ENCODE peak calls at places on chromosomes 12 and 14, in ten cellular contexts. One of them, this sample, is unnamed.

GRCh38 chr14:56117765-56118610 is at the start of gene PELI2:
- DNase-seq in CD4-positive, CD25-positive, alpha-beta regulatory T cell: peak; percentile 76
- DNase-seq in AG10803: peak; percentile 73
- DNase-seq in effector memory CD4-positive, alpha-beta T cell: peak; percentile 79
- DNase-seq in Panc1: no peak
- DNase-seq in mesendoderm: peak; percentile 87
- DNase-seq in fibroblast of lung: peak; percentile 78
- DNase-seq in CD8-positive, alpha-beta T cell: peak; percentile 90
- DNase-seq in foreskin fibroblast: peak; percentile 92
- DNase-seq in transverse colon: peak; percentile 81
- DNase-seq in this sample: peak; percentile 71

GRCh38 chr12:110741795-110742717 is 635 bp downstream of the PPP1CC start:
- DNase-seq in CD4-positive, CD25-positive, alpha-beta regulatory T cell: peak; percentile 2
- DNase-seq in AG10803: no peak
- DNase-seq in effector memory CD4-positive, alpha-beta T cell: no peak
- DNase-seq in Panc1: no peak
- DNase-seq in mesendoderm: peak; percentile 51
- DNase-seq in fibroblast of lung: peak; percentile 42
- DNase-seq in CD8-positive, alpha-beta T cell: peak; percentile 51
- DNase-seq in foreskin fibroblast: peak; percentile 49
- DNase-seq in transverse colon: peak; percentile 39
- DNase-seq in this sample: no peak

GRCh38 chr12:113897406-113897805 is 68.7 kb downstream of the RBM19 start:
- DNase-seq in CD4-positive, CD25-positive, alpha-beta regulatory T cell: no peak
- DNase-seq in AG10803: no peak
- DNase-seq in effector memory CD4-positive, alpha-beta T cell: no peak
- DNase-seq in Panc1: no peak
- DNase-seq in mesendoderm: no peak
- DNase-seq in fibroblast of lung: no peak
- DNase-seq in CD8-positive, alpha-beta T cell: no peak
- DNase-seq in foreskin fibroblast: no peak
- DNase-seq in transverse colon: no peak
- DNase-seq in this sample: no peak

GRCh38 chr12:50636505-50636904 is 127.4 kb upstream of the ATF1 start:
- DNase-seq in CD4-positive, CD25-positive, alpha-beta regulatory T cell: no peak
- DNase-seq in AG10803: no peak
- DNase-seq in effector memory CD4-positive, alpha-beta T cell: no peak
- DNase-seq in Panc1: no peak
- DNase-seq in mesendoderm: no peak
- DNase-seq in fibroblast of lung: no peak
- DNase-seq in CD8-positive, alpha-beta T cell: no peak
- DNase-seq in foreskin fibroblast: no peak
- DNase-seq in transverse colon: no peak
- DNase-seq in this sample: no peak

GRCh38 chr14:68008491-68008890 is 188.9 kb downstream of the RAD51B start:
- DNase-seq in CD4-positive, CD25-positive, alpha-beta regulatory T cell: no peak
- DNase-seq in AG10803: no peak
- DNase-seq in effector memory CD4-positive, alpha-beta T cell: no peak
- DNase-seq in Panc1: no peak
- DNase-seq in mesendoderm: peak; percentile 7
- DNase-seq in fibroblast of lung: no peak
- DNase-seq in CD8-positive, alpha-beta T cell: no peak
- DNase-seq in foreskin fibroblast: no peak
- DNase-seq in transverse colon: no peak
- DNase-seq in this sample: no peak

GRCh38 chr12:94640134-94640928 is 10.0 kb downstream of the TMCC3 start:
- DNase-seq in CD4-positive, CD25-positive, alpha-beta regulatory T cell: no peak
- DNase-seq in AG10803: peak; percentile 30
- DNase-seq in effector memory CD4-positive, alpha-beta T cell: no peak
- DNase-seq in Panc1: no peak
- DNase-seq in mesendoderm: no peak
- DNase-seq in fibroblast of lung: peak; percentile 91
- DNase-seq in CD8-positive, alpha-beta T cell: no peak
- DNase-seq in foreskin fibroblast: peak; percentile 35
- DNase-seq in transverse colon: peak; percentile 17
- DNase-seq in this sample: no peak

GRCh38 chr12:32273063-32273521 is 126.3 kb upstream of the FGD4 start:
- DNase-seq in CD4-positive, CD25-positive, alpha-beta regulatory T cell: no peak
- DNase-seq in AG10803: no peak
- DNase-seq in effector memory CD4-positive, alpha-beta T cell: no peak
- DNase-seq in Panc1: peak; percentile 8
- DNase-seq in mesendoderm: no peak
- DNase-seq in fibroblast of lung: peak; percentile 56
- DNase-seq in CD8-positive, alpha-beta T cell: no peak
- DNase-seq in foreskin fibroblast: peak; percentile 69
- DNase-seq in transverse colon: no peak
- DNase-seq in this sample: no peak

GRCh38 chr14:52314521-52315354 is 626 bp downstream of the PTGER2 start:
- DNase-seq in CD4-positive, CD25-positive, alpha-beta regulatory T cell: peak; percentile 5
- DNase-seq in AG10803: peak; percentile 20
- DNase-seq in effector memory CD4-positive, alpha-beta T cell: no peak
- DNase-seq in Panc1: no peak
- DNase-seq in mesendoderm: peak; percentile 42
- DNase-seq in fibroblast of lung: no peak
- DNase-seq in CD8-positive, alpha-beta T cell: peak; percentile 70
- DNase-seq in foreskin fibroblast: peak; percentile 63
- DNase-seq in transverse colon: peak; percentile 41
- DNase-seq in this sample: no peak

GRCh38 chr14:106378191-106378590 is 851.8 kb downstream of the TMEM121 start:
- DNase-seq in CD4-positive, CD25-positive, alpha-beta regulatory T cell: peak; percentile 9
- DNase-seq in AG10803: no peak
- DNase-seq in effector memory CD4-positive, alpha-beta T cell: no peak
- DNase-seq in Panc1: no peak
- DNase-seq in mesendoderm: no peak
- DNase-seq in fibroblast of lung: no peak
- DNase-seq in CD8-positive, alpha-beta T cell: no peak
- DNase-seq in foreskin fibroblast: no peak
- DNase-seq in transverse colon: no peak
- DNase-seq in this sample: no peak

GRCh38 chr12:118525216-118525615 is 148.9 kb downstream of the SUDS3 start:
- DNase-seq in CD4-positive, CD25-positive, alpha-beta regulatory T cell: no peak
- DNase-seq in AG10803: no peak
- DNase-seq in effector memory CD4-positive, alpha-beta T cell: no peak
- DNase-seq in Panc1: no peak
- DNase-seq in mesendoderm: no peak
- DNase-seq in fibroblast of lung: no peak
- DNase-seq in CD8-positive, alpha-beta T cell: no peak
- DNase-seq in foreskin fibroblast: no peak
- DNase-seq in transverse colon: no peak
- DNase-seq in this sample: no peak

GRCh38 chr12:80001562-80001961 is 66.7 kb upstream of the PPP1R12A start:
- DNase-seq in CD4-positive, CD25-positive, alpha-beta regulatory T cell: no peak
- DNase-seq in AG10803: no peak
- DNase-seq in effector memory CD4-positive, alpha-beta T cell: no peak
- DNase-seq in Panc1: no peak
- DNase-seq in mesendoderm: peak; percentile 44
- DNase-seq in fibroblast of lung: no peak
- DNase-seq in CD8-positive, alpha-beta T cell: no peak
- DNase-seq in foreskin fibroblast: no peak
- DNase-seq in transverse colon: no peak
- DNase-seq in this sample: no peak

DNA sequence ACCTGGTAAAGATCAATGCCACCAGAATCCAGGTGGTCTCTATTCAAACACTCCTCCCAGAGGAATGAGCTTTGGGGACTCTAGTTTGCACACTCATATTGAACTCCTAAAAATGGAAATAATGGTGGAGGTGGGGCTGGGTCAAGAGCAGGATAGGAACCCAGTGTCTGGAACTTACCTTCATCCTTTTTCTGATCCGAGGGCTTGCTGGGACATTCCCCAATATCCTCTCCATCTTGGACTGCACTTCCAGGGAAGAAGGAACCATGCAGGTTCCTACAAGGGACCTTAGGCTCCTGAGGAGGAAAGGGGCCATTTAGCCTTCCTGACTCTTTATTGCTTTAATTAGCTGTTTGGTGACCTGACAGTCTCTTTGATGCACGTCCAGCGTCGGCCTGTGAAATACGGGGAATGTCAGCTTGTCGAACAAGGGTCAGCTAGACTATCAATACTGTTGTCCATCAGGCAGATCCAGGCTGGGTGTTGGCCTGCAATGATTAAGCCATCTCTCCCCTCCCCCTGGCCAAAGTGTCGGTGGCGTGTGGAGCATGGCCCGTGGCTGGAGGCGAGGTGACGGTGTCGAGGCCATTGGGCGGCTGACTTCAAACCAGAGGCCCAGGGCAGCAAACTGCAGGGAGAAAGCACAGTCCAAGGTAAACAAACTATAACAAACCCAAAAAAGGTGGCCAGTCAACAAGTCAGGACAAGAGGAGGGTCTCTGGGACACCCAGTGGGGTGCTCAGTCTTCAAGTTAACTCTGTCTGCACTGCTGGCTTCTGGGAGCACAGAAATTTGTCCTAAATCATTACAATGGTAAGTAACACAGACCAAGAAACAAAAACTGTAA is 405.2 kb upstream of the TBX3 start:
- DNase-seq in CD4-positive, CD25-positive, alpha-beta regulatory T cell: no peak
- DNase-seq in AG10803: no peak
- DNase-seq in effector memory CD4-positive, alpha-beta T cell: no peak
- DNase-seq in Panc1: no peak
- DNase-seq in mesendoderm: no peak
- DNase-seq in fibroblast of lung: no peak
- DNase-seq in CD8-positive, alpha-beta T cell: no peak
- DNase-seq in foreskin fibroblast: no peak
- DNase-seq in transverse colon: no peak
- DNase-seq in this sample: no peak
- H3K4me3 ChIP-seq in CD4-positive, CD25-positive, alpha-beta regulatory T cell: no peak overlapping the region
- H3K4me3 ChIP-seq in AG10803: no peak overlapping the region
- H3K4me3 ChIP-seq in effector memory CD4-positive, alpha-beta T cell: no peak overlapping the region
- H3K4me3 ChIP-seq in Panc1: no peak overlapping the region
- H3K4me3 ChIP-seq in mesendoderm: no peak overlapping the region
- H3K4me3 ChIP-seq in fibroblast of lung: no peak overlapping the region
- H3K4me3 ChIP-seq in CD8-positive, alpha-beta T cell: no peak overlapping the region
- H3K4me3 ChIP-seq in foreskin fibroblast: no peak overlapping the region
- H3K4me3 ChIP-seq in transverse colon: no peak overlapping the region
- H3K4me3 ChIP-seq in this sample: no peak overlapping the region

GRCh38 chr14:45249847-45250575 is 3.0 kb downstream of the MIS18BP1 start:
- DNase-seq in CD4-positive, CD25-positive, alpha-beta regulatory T cell: no peak
- DNase-seq in AG10803: peak; percentile 79
- DNase-seq in effector memory CD4-positive, alpha-beta T cell: no peak
- DNase-seq in Panc1: no peak
- DNase-seq in mesendoderm: no peak
- DNase-seq in fibroblast of lung: peak; percentile 97
- DNase-seq in CD8-positive, alpha-beta T cell: no peak
- DNase-seq in foreskin fibroblast: peak; percentile 68
- DNase-seq in transverse colon: no peak
- DNase-seq in this sample: no peak
- H3K4me3 ChIP-seq in CD4-positive, CD25-positive, alpha-beta regulatory T cell: peak overlapping the region; percentile 71
- H3K4me3 ChIP-seq in AG10803: peak overlapping the region; percentile 43
- H3K4me3 ChIP-seq in effector memory CD4-positive, alpha-beta T cell: no peak overlapping the region
- H3K4me3 ChIP-seq in Panc1: no peak overlapping the region
- H3K4me3 ChIP-seq in mesendoderm: no peak overlapping the region
- H3K4me3 ChIP-seq in fibroblast of lung: peak overlapping the region; percentile 54
- H3K4me3 ChIP-seq in CD8-positive, alpha-beta T cell: no peak overlapping the region
- H3K4me3 ChIP-seq in foreskin fibroblast: peak overlapping the region; percentile 36
- H3K4me3 ChIP-seq in transverse colon: no peak overlapping the region
- H3K4me3 ChIP-seq in this sample: no peak overlapping the region

GRCh38 chr12:91179315-91179714 is 3.3 kb downstream of the DCN start:
- DNase-seq in CD4-positive, CD25-positive, alpha-beta regulatory T cell: no peak
- DNase-seq in AG10803: peak; percentile 62
- DNase-seq in effector memory CD4-positive, alpha-beta T cell: no peak
- DNase-seq in Panc1: no peak
- DNase-seq in mesendoderm: no peak
- DNase-seq in fibroblast of lung: peak; percentile 66
- DNase-seq in CD8-positive, alpha-beta T cell: no peak
- DNase-seq in foreskin fibroblast: peak; percentile 86
- DNase-seq in transverse colon: no peak
- DNase-seq in this sample: no peak
- H3K4me3 ChIP-seq in CD4-positive, CD25-positive, alpha-beta regulatory T cell: no peak overlapping the region
- H3K4me3 ChIP-seq in AG10803: peak overlapping the region; percentile 72
- H3K4me3 ChIP-seq in effector memory CD4-positive, alpha-beta T cell: no peak overlapping the region
- H3K4me3 ChIP-seq in Panc1: no peak overlapping the region
- H3K4me3 ChIP-seq in mesendoderm: no peak overlapping the region
- H3K4me3 ChIP-seq in fibroblast of lung: peak overlapping the region; percentile 94
- H3K4me3 ChIP-seq in CD8-positive, alpha-beta T cell: no peak overlapping the region
- H3K4me3 ChIP-seq in foreskin fibroblast: peak overlapping the region; percentile 57
- H3K4me3 ChIP-seq in transverse colon: peak overlapping the region; percentile 15
- H3K4me3 ChIP-seq in this sample: peak overlapping the region; percentile 9

GRCh38 chr14:61699092-61699491 is 3.8 kb downstream of the HIF1A start:
- DNase-seq in CD4-positive, CD25-positive, alpha-beta regulatory T cell: no peak
- DNase-seq in AG10803: no peak
- DNase-seq in effector memory CD4-positive, alpha-beta T cell: no peak
- DNase-seq in Panc1: no peak
- DNase-seq in mesendoderm: no peak
- DNase-seq in fibroblast of lung: no peak
- DNase-seq in CD8-positive, alpha-beta T cell: no peak
- DNase-seq in foreskin fibroblast: no peak
- DNase-seq in transverse colon: no peak
- DNase-seq in this sample: no peak

GRCh38 chr14:61703342-61704129 is 8.2 kb downstream of the HIF1A start:
- DNase-seq in CD4-positive, CD25-positive, alpha-beta regulatory T cell: no peak
- DNase-seq in AG10803: no peak
- DNase-seq in effector memory CD4-positive, alpha-beta T cell: no peak
- DNase-seq in Panc1: no peak
- DNase-seq in mesendoderm: no peak
- DNase-seq in fibroblast of lung: no peak
- DNase-seq in CD8-positive, alpha-beta T cell: no peak
- DNase-seq in foreskin fibroblast: no peak
- DNase-seq in transverse colon: no peak
- DNase-seq in this sample: no peak

GRCh38 chr14:61701946-61702345 is 6.6 kb downstream of the HIF1A start:
- DNase-seq in CD4-positive, CD25-positive, alpha-beta regulatory T cell: no peak
- DNase-seq in AG10803: no peak
- DNase-seq in effector memory CD4-positive, alpha-beta T cell: no peak
- DNase-seq in Panc1: no peak
- DNase-seq in mesendoderm: no peak
- DNase-seq in fibroblast of lung: no peak
- DNase-seq in CD8-positive, alpha-beta T cell: no peak
- DNase-seq in foreskin fibroblast: no peak
- DNase-seq in transverse colon: no peak
- DNase-seq in this sample: no peak

GRCh38 chr14:61698216-61698980 is 3.1 kb downstream of the HIF1A start:
- DNase-seq in CD4-positive, CD25-positive, alpha-beta regulatory T cell: no peak
- DNase-seq in AG10803: no peak
- DNase-seq in effector memory CD4-positive, alpha-beta T cell: no peak
- DNase-seq in Panc1: no peak
- DNase-seq in mesendoderm: no peak
- DNase-seq in fibroblast of lung: no peak
- DNase-seq in CD8-positive, alpha-beta T cell: no peak
- DNase-seq in foreskin fibroblast: no peak
- DNase-seq in transverse colon: no peak
- DNase-seq in this sample: no peak

DNA sequence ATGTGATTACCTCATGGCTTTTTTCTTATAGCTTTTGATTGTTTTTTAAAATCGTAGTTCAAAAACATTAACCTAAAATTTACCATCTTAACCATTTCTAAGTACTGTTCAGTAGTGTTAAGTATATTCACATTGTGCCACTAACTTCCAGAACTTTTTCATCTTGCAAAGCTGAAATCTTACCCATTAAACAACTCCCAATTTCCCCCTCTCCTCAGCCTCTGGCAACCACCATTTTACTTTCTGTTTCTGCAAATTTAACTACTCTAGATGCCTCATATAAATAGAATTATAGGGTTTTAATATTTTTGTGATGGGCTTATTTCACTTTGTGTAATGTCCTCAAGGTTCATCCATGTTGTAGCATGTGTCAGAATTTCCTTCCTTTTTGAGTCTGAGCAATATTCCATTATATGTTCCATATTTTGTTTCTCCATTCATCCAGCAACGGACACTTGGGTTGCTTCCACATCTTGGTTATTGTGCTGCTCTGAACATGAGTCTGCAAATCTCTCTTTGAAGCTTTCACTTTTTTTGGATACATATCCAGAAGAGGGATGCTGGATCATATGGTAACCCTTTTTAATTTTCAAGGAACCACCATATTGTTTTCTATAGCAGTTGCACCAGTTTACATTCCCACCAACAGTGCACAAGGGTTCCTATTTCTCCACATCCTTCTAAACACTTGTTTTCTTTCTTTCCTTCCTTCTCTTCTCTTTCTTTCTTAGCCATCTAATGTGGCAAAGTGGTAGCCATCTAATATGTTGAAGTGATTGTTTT is 5.0 kb downstream of the HIF1A start:
- DNase-seq in CD4-positive, CD25-positive, alpha-beta regulatory T cell: no peak
- DNase-seq in AG10803: no peak
- DNase-seq in effector memory CD4-positive, alpha-beta T cell: no peak
- DNase-seq in Panc1: no peak
- DNase-seq in mesendoderm: no peak
- DNase-seq in fibroblast of lung: no peak
- DNase-seq in CD8-positive, alpha-beta T cell: no peak
- DNase-seq in foreskin fibroblast: no peak
- DNase-seq in transverse colon: no peak
- DNase-seq in this sample: no peak
- H3K4me3 ChIP-seq in CD4-positive, CD25-positive, alpha-beta regulatory T cell: peak overlapping the region; percentile 95
- H3K4me3 ChIP-seq in AG10803: peak overlapping the region; percentile 90
- H3K4me3 ChIP-seq in effector memory CD4-positive, alpha-beta T cell: no peak overlapping the region
- H3K4me3 ChIP-seq in Panc1: no peak overlapping the region
- H3K4me3 ChIP-seq in mesendoderm: no peak overlapping the region
- H3K4me3 ChIP-seq in fibroblast of lung: peak overlapping the region; percentile 98
- H3K4me3 ChIP-seq in CD8-positive, alpha-beta T cell: no peak overlapping the region
- H3K4me3 ChIP-seq in foreskin fibroblast: peak overlapping the region; percentile 18
- H3K4me3 ChIP-seq in transverse colon: no peak overlapping the region
- H3K4me3 ChIP-seq in this sample: no peak overlapping the region